ENCODE peak calls at places on chromosomes 2 and 18, in nine cellular contexts. F is thoracic aorta, L is Peyer's patch, C is spleen, R is cardiac fibroblast, K is epithelial cell of esophagus, P is tibial nerve, T is heart right ventricle, J is fibroblast of lung. O is an unnamed sample.

GRCh38 chr18:63205791-63206252 is 113.7 kb downstream of the BCL2 start:
- DNase-seq in F (no peak), L (no peak), C (no peak), R (no peak), K (no peak), P (no peak), T (no peak), J (no peak), O (peak; percentile 76)

GRCh38 chr18:49227456-49227855 is 233.0 kb downstream of the DYM start:
- DNase-seq in F (no peak), L (no peak), C (no peak), R (no peak), K (peak; percentile 83), P (no peak), T (no peak), J (no peak), O (peak; percentile 59)

GRCh38 chr2:112881217-112882000 is 29.6 kb upstream of the IL37 start:
- DNase-seq in F (no peak), L (peak; percentile 25), C (peak; percentile 70), R (peak; percentile 96), K (peak; percentile 90), P (no peak), T (no peak), J (peak; percentile 95), O (no peak)

GRCh38 chr2:206820755-206821154 is 55.3 kb downstream of the FASTKD2 start:
- DNase-seq in F (no peak), L (no peak), C (no peak), R (no peak), K (no peak), P (no peak), T (no peak), J (peak; percentile 51), O (no peak)

GRCh38 chr2:104853926-104854506 is at the start of gene POU3F3:
- DNase-seq in F (peak; percentile 66), L (peak; percentile 27), C (no peak), R (no peak), K (no peak), P (no peak), T (peak; percentile 51), J (peak; percentile 97), O (no peak)

GRCh38 chr2:169285528-169285927 is 76.8 kb downstream of the LRP2 start:
- DNase-seq in F (no peak), L (no peak), C (no peak), R (no peak), K (no peak), P (no peak), T (no peak), J (no peak), O (no peak)

GRCh38 chr18:44673256-44673950 is 7.3 kb upstream of the SETBP1 start:
- DNase-seq in F (no peak), L (no peak), C (no peak), R (no peak), K (no peak), P (no peak), T (no peak), J (no peak), O (no peak)

GRCh38 chr2:165621086-165621560 is 151.6 kb downstream of the CSRNP3 start:
- DNase-seq in F (no peak), L (no peak), C (no peak), R (peak; percentile 81), K (peak; percentile 31), P (no peak), T (no peak), J (peak; percentile 72), O (no peak)

DNA sequence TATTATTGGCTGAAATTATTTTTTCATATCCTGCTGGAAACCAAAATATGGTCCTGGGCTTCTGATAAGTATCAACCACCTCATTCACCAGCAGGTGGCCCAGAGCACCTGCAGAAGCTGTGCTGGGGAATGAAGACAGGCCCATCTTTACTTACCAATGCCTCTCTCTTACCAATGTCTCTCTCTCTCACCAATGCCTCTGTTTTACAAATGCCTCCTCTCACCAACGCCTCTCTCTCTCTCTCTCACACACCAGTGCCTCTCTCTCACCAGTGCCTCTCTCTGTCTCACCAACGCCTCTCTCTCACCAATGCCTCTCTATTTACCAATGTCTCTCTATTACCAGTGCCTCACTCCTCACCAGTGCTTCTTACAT is 2.3 kb upstream of the MAL start:
- DNase-seq in F (no peak), L (peak; percentile 47), C (no peak), R (no peak), K (peak; percentile 34), P (no peak), T (no peak), J (no peak), O (peak; percentile 66)
- TF ChIP-seq CTCF in F (no peak), L (no peak), C (no peak), R (no peak), K (peak; percentile 54), P (no peak), T (no peak), J (no peak), O (peak; percentile 65)

DNA sequence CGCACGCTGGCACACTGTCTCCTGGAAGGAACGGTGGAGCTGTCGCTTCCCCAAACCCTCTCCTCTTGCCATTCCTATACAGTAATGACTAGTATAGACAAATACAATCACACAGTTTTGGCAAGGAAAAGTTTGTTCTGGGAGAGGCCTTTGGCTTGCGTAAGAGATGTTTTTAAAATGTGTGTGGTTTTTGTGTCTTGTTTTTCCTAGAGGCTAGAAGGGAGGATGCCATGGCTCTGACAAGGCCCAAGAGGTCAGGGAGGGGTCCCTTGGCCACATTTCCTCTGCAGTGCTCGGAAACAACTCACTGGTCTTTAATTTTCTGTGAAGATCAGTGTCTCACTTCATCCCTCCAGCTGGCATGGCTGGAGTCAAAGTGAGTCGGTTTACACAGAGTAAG is 195.9 kb downstream of the SH3RF3 start:
- DNase-seq in F (peak; percentile 57), L (peak; percentile 17), C (no peak), R (peak; percentile 99), K (peak; percentile 50), P (peak; percentile 76), T (peak; percentile 55), J (peak; percentile 97), O (no peak)
- H3K4me3 ChIP-seq in F (peak overlapping the region; percentile 19), L (no peak overlapping the region), C (no peak overlapping the region), R (no peak overlapping the region), K (no peak overlapping the region), P (no peak overlapping the region), T (no peak overlapping the region), J (no peak overlapping the region), O (no peak overlapping the region)

DNA sequence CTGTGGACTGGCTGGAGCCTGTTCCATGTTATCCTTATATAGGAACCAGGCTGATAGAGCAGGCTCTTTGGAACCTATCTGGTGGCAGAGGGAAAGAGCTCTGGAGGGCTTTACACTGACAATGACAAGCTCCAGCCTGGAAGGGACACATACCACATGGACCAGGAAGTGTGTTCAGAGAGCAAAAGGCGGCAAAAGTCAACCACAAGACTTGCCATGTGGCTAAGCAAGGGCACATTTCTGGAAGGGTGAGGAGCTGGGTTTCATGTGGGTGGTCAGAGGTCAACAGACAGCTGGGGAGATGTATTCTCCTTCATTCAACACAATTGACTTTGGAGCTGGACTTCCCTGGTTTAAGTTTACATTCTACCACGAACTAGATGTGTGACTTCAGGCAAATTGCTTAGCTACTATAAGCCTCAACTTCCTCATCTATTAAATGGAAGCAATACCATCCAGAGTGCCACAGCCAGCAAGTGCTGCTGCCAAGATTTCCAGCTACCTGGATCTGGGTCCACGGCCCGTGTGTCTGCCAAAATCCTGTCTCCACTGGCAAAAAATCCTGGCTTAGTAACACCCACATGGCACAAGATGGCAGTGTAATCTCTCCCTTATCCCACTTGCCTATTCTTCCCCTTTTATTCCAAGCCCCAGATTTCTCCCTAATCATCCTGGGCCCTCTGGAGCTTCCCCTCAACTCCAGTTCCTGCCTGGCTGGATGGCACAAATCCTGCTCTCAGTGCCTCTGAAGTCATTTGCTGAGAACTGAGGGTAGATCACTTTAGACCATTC is 325.3 kb downstream of the DYSF start:
- DNase-seq in F (no peak), L (no peak), C (peak; percentile 39), R (no peak), K (no peak), P (no peak), T (no peak), J (no peak), O (no peak)
- TF ChIP-seq CTCF in F (no peak), L (no peak), C (no peak), R (no peak), K (peak; percentile 38), P (no peak), T (no peak), J (peak; percentile 18), O (no peak)

GRCh38 chr2:79191816-79192215 is 32.3 kb upstream of the REG3A start:
- DNase-seq in F (no peak), L (no peak), C (no peak), R (no peak), K (no peak), P (no peak), T (no peak), J (no peak), O (no peak)
- H3K4me3 ChIP-seq in F (no peak overlapping the region), L (no peak overlapping the region), C (no peak overlapping the region), R (no peak overlapping the region), K (no peak overlapping the region), P (no peak overlapping the region), T (no peak overlapping the region), J (no peak overlapping the region), O (no peak overlapping the region)

GRCh38 chr2:37993135-37993534 is 68.0 kb downstream of the RMDN2 start:
- DNase-seq in F (no peak), L (no peak), C (no peak), R (no peak), K (peak; percentile 50), P (no peak), T (no peak), J (peak; percentile 34), O (no peak)
- TF ChIP-seq CTCF in F (no peak), L (no peak), C (no peak), R (no peak), K (peak; percentile 37), P (no peak), T (no peak), J (no peak), O (no peak)

GRCh38 chr2:241112592-241112991 is 10.5 kb upstream of the MTERF4 start:
- DNase-seq in F (no peak), L (no peak), C (no peak), R (no peak), K (no peak), P (no peak), T (no peak), J (no peak), O (no peak)

GRCh38 chr2:241110089-241110606 is 8.1 kb upstream of the MTERF4 start:
- DNase-seq in F (no peak), L (no peak), C (no peak), R (no peak), K (no peak), P (no peak), T (no peak), J (no peak), O (no peak)

GRCh38 chr2:241111443-241111810 is 9.3 kb upstream of the MTERF4 start:
- DNase-seq in F (no peak), L (no peak), C (no peak), R (no peak), K (no peak), P (no peak), T (no peak), J (no peak), O (no peak)

GRCh38 chr2:241110607-241111442 is 8.7 kb upstream of the MTERF4 start:
- DNase-seq in F (no peak), L (peak; percentile 57), C (peak; percentile 86), R (no peak), K (no peak), P (no peak), T (no peak), J (no peak), O (no peak)

GRCh38 chr2:241112046-241112445 is 10.0 kb upstream of the MTERF4 start:
- DNase-seq in F (no peak), L (no peak), C (no peak), R (no peak), K (no peak), P (no peak), T (no peak), J (no peak), O (no peak)
- H3K4me3 ChIP-seq in F (no peak overlapping the region), L (no peak overlapping the region), C (no peak overlapping the region), R (no peak overlapping the region), K (no peak overlapping the region), P (no peak overlapping the region), T (no peak overlapping the region), J (no peak overlapping the region), O (no peak overlapping the region)

GRCh38 chr2:176931588-176932563 is 280.7 kb upstream of the HNRNPA3 start:
- DNase-seq in F (no peak), L (no peak), C (no peak), R (peak; percentile 6), K (peak; percentile 60), P (no peak), T (no peak), J (peak; percentile 3), O (no peak)
- TF ChIP-seq CTCF in F (no peak), L (no peak), C (no peak), R (no peak), K (no peak), P (no peak), T (no peak), J (no peak), O (no peak)